ENCODE peak calls at places on chromosomes 4 and X, in six cellular contexts. One of them, this sample, is unnamed.

GRCh38 chr4:156374069-156374468 is 420.4 kb upstream of the CTSO start:
- DNase-seq in AG10803: no peak
- DNase-seq in CD4-positive, alpha-beta T cell: no peak
- DNase-seq in epithelial cell of proximal tubule: no peak
- DNase-seq in prostate gland: no peak
- DNase-seq in Caki2: no peak
- DNase-seq in this sample: no peak

GRCh38 chr4:121977251-121978168 is 25.6 kb upstream of the TRPC3 start:
- DNase-seq in CD4-positive, alpha-beta T cell: no peak
- DNase-seq in AG10803: no peak
- DNase-seq in prostate gland: no peak
- DNase-seq in Caki2: no peak
- DNase-seq in epithelial cell of proximal tubule: no peak
- DNase-seq in this sample: no peak

GRCh38 chrX:40460926-40461325 is 119.8 kb upstream of the ATP6AP2 start:
- DNase-seq in AG10803: no peak
- DNase-seq in Caki2: no peak
- DNase-seq in epithelial cell of proximal tubule: no peak
- DNase-seq in CD4-positive, alpha-beta T cell: no peak
- DNase-seq in prostate gland: no peak
- DNase-seq in this sample: no peak

GRCh38 chrX:3184176-3184930 is 143.1 kb downstream of the ARSF start:
- DNase-seq in epithelial cell of proximal tubule: no peak
- DNase-seq in AG10803: peak
- DNase-seq in Caki2: no peak
- DNase-seq in prostate gland: peak
- DNase-seq in CD4-positive, alpha-beta T cell: no peak
- DNase-seq in this sample: no peak

GRCh38 chrX:3638280-3638873 is 75.1 kb downstream of the PRKX start:
- DNase-seq in AG10803: peak
- DNase-seq in CD4-positive, alpha-beta T cell: peak
- DNase-seq in prostate gland: peak
- DNase-seq in Caki2: no peak
- DNase-seq in epithelial cell of proximal tubule: no peak
- DNase-seq in this sample: peak

GRCh38 chr4:19178835-19179234 is 1072.9 kb upstream of the SLIT2 start:
- DNase-seq in epithelial cell of proximal tubule: no peak
- DNase-seq in Caki2: no peak
- DNase-seq in prostate gland: no peak
- DNase-seq in AG10803: no peak
- DNase-seq in CD4-positive, alpha-beta T cell: no peak
- DNase-seq in this sample: no peak

GRCh38 chr4:173189117-173189693 is 20.6 kb downstream of the GALNT7 start:
- DNase-seq in prostate gland: no peak
- DNase-seq in Caki2: no peak
- DNase-seq in CD4-positive, alpha-beta T cell: no peak
- DNase-seq in epithelial cell of proximal tubule: no peak
- DNase-seq in AG10803: peak
- DNase-seq in this sample: no peak

GRCh38 chrX:103628386-103629290 is at the start of gene TCEAL1:
- DNase-seq in CD4-positive, alpha-beta T cell: peak
- DNase-seq in AG10803: no peak
- DNase-seq in epithelial cell of proximal tubule: no peak
- DNase-seq in Caki2: peak
- DNase-seq in prostate gland: peak
- DNase-seq in this sample: peak

GRCh38 chr4:37533286-37534033 is 152.7 kb downstream of the RELL1 start:
- DNase-seq in prostate gland: no peak
- DNase-seq in AG10803: no peak
- DNase-seq in Caki2: no peak
- DNase-seq in epithelial cell of proximal tubule: no peak
- DNase-seq in CD4-positive, alpha-beta T cell: no peak
- DNase-seq in this sample: no peak

GRCh38 chr4:87633239-87633638 is 16.8 kb upstream of the DMP1 start:
- DNase-seq in prostate gland: peak
- DNase-seq in epithelial cell of proximal tubule: no peak
- DNase-seq in AG10803: peak
- DNase-seq in Caki2: no peak
- DNase-seq in CD4-positive, alpha-beta T cell: no peak
- DNase-seq in this sample: no peak

GRCh38 chr4:7387925-7388324 is 46.8 kb downstream of the PSAPL1 start:
- DNase-seq in Caki2: no peak
- DNase-seq in epithelial cell of proximal tubule: no peak
- DNase-seq in AG10803: no peak
- DNase-seq in CD4-positive, alpha-beta T cell: no peak
- DNase-seq in prostate gland: no peak
- DNase-seq in this sample: no peak

GRCh38 chr4:109298279-109299010 is 4.0 kb downstream of the COL25A1 start:
- DNase-seq in CD4-positive, alpha-beta T cell: no peak
- DNase-seq in epithelial cell of proximal tubule: no peak
- DNase-seq in prostate gland: no peak
- DNase-seq in AG10803: no peak
- DNase-seq in Caki2: peak
- DNase-seq in this sample: no peak

GRCh38 chr4:84644087-84644486 is 61.2 kb downstream of the CDS1 start:
- DNase-seq in AG10803: no peak
- DNase-seq in Caki2: no peak
- DNase-seq in prostate gland: no peak
- DNase-seq in CD4-positive, alpha-beta T cell: no peak
- DNase-seq in epithelial cell of proximal tubule: no peak
- DNase-seq in this sample: no peak

GRCh38 chr4:122503214-122503613 is 46.7 kb upstream of the IL2 start:
- DNase-seq in prostate gland: no peak
- DNase-seq in epithelial cell of proximal tubule: no peak
- DNase-seq in AG10803: no peak
- DNase-seq in CD4-positive, alpha-beta T cell: no peak
- DNase-seq in Caki2: no peak
- DNase-seq in this sample: no peak

GRCh38 chrX:154991039-154991438 is 31.5 kb downstream of the F8 start:
- DNase-seq in epithelial cell of proximal tubule: no peak
- DNase-seq in CD4-positive, alpha-beta T cell: no peak
- DNase-seq in Caki2: no peak
- DNase-seq in prostate gland: no peak
- DNase-seq in AG10803: no peak
- DNase-seq in this sample: no peak

GRCh38 chr4:110163327-110164070 is 34.9 kb downstream of the ELOVL6 start:
- DNase-seq in Caki2: peak
- DNase-seq in CD4-positive, alpha-beta T cell: no peak
- DNase-seq in AG10803: peak
- DNase-seq in prostate gland: no peak
- DNase-seq in epithelial cell of proximal tubule: no peak
- DNase-seq in this sample: no peak

GRCh38 chrX:11664211-11664888 is 1.4 kb downstream of the ARHGAP6 start:
- DNase-seq in epithelial cell of proximal tubule: no peak
- DNase-seq in prostate gland: no peak
- DNase-seq in CD4-positive, alpha-beta T cell: no peak
- DNase-seq in AG10803: no peak
- DNase-seq in Caki2: peak
- DNase-seq in this sample: no peak

GRCh38 chr4:75630174-75630931 is at the start of gene CDKL2:
- DNase-seq in prostate gland: peak
- DNase-seq in AG10803: peak
- DNase-seq in Caki2: peak
- DNase-seq in epithelial cell of proximal tubule: no peak
- DNase-seq in CD4-positive, alpha-beta T cell: peak
- DNase-seq in this sample: peak

GRCh38 chrX:32293962-32294708 is 917.2 kb downstream of the DMD start:
- DNase-seq in CD4-positive, alpha-beta T cell: no peak
- DNase-seq in prostate gland: no peak
- DNase-seq in Caki2: no peak
- DNase-seq in epithelial cell of proximal tubule: no peak
- DNase-seq in AG10803: no peak
- DNase-seq in this sample: no peak

GRCh38 chr4:73620115-73620792 is at the start of gene RASSF6:
- DNase-seq in AG10803: no peak
- DNase-seq in CD4-positive, alpha-beta T cell: no peak
- DNase-seq in Caki2: peak
- DNase-seq in prostate gland: peak
- DNase-seq in epithelial cell of proximal tubule: peak
- DNase-seq in this sample: no peak

GRCh38 chr4:152679414-152680281 is at the start of gene TMEM154:
- DNase-seq in epithelial cell of proximal tubule: peak
- DNase-seq in prostate gland: peak
- DNase-seq in Caki2: no peak
- DNase-seq in CD4-positive, alpha-beta T cell: peak
- DNase-seq in AG10803: peak
- DNase-seq in this sample: peak

This sample was measured in T-helper 9 cell.